ENCODE peak calls at places on chromosomes 11 and 22, in six cellular contexts. J is neural progenitor cell, I is A549, N is BJ, P is ovary, W is psoas muscle. B is an unnamed sample.

GRCh38 chr11:37061426-37061825 is 463.4 kb upstream of the RAG2 start:
- DNase-seq in N (no peak), W (no peak), J (no peak), P (no peak), I (no peak), B (no peak)

GRCh38 chr11:44949160-44950035 is 1.3 kb downstream of the TP53I11 start:
- DNase-seq in N (no peak), I (peak; percentile 68), J (peak; percentile 88), W (peak; percentile 64), P (no peak), B (no peak)

GRCh38 chr11:116112031-116112935 is 608.1 kb upstream of the CADM1 start:
- DNase-seq in I (no peak), N (no peak), J (no peak), P (no peak), W (no peak), B (no peak)

GRCh38 chr11:106875013-106875412 is 143.3 kb downstream of the GUCY1A2 start:
- DNase-seq in P (no peak), N (no peak), W (no peak), I (no peak), J (no peak), B (peak; percentile 24)

GRCh38 chr11:119085523-119085878 is 820 bp downstream of the HMBS start:
- DNase-seq in W (no peak), J (peak; percentile 34), I (no peak), N (no peak), P (no peak), B (no peak)

GRCh38 chr22:37186997-37187522 is 987 bp downstream of the C1QTNF6 start:
- DNase-seq in J (no peak), W (peak; percentile 34), N (no peak), P (no peak), I (peak; percentile 36), B (no peak)

GRCh38 chr11:15839061-15839460 is 517.3 kb downstream of the SOX6 start:
- DNase-seq in J (no peak), I (no peak), W (no peak), N (no peak), P (no peak), B (no peak)

GRCh38 chr22:37282385-37282677 is at the start of gene CYTH4:
- DNase-seq in I (no peak), P (no peak), N (no peak), W (peak; percentile 75), J (no peak), B (no peak)

GRCh38 chr11:73143126-73143838 is 1.2 kb upstream of the FCHSD2 start:
- DNase-seq in N (no peak), W (no peak), I (no peak), P (peak; percentile 32), J (peak; percentile 34), B (no peak)

GRCh38 chr11:46006418-46007070 is 84.1 kb downstream of the LARGE2 start:
- DNase-seq in W (no peak), J (peak; percentile 81), I (peak; percentile 74), P (no peak), N (peak; percentile 31), B (peak; percentile 80)

DNA sequence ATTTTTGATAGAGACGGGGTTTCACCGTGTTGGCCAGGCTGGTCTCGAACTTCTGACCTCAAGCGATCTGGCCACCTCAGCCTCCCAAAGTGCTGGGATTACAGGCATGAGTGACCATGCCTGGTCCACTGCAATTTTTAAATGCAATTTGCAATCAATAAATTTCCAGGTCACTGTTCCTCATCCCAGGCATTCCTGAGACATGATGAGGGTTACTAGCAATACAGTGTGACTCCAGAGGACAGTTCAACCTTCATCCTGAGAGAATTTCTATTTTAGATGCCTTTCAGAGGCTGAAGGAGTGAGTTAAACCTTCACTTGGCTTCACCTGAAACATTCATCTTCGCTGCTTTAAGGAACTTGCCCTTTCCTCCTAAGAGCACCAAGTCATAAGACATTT is 9.7 kb upstream of the UBASH3B start:
- DNase-seq in I (no peak), W (no peak), J (no peak), N (no peak), P (no peak), B (no peak)
- TF ChIP-seq CTCF in I (no peak), W (no peak), J (no peak), N (no peak), P (no peak), B (no peak)

GRCh38 chr22:30634477-30635233 is 926 bp upstream of the SLC35E4 start:
- DNase-seq in J (peak; percentile 91), I (peak; percentile 86), N (no peak), P (peak; percentile 83), W (peak; percentile 95), B (peak; percentile 86)
- TF ChIP-seq CTCF in J (peak; percentile 97), I (peak; percentile 78), N (peak; percentile 95), P (peak; percentile 89), W (peak; percentile 97), B (peak; percentile 93)

GRCh38 chr22:28951969-28952521 is 68.7 kb downstream of the ZNRF3 start:
- DNase-seq in J (peak; percentile 59), P (peak; percentile 31), I (no peak), W (no peak), N (peak; percentile 65), B (peak; percentile 80)
- TF ChIP-seq CTCF in J (peak; percentile 33), P (no peak), I (no peak), W (peak; percentile 18), N (peak; percentile 52), B (peak; percentile 45)

DNA sequence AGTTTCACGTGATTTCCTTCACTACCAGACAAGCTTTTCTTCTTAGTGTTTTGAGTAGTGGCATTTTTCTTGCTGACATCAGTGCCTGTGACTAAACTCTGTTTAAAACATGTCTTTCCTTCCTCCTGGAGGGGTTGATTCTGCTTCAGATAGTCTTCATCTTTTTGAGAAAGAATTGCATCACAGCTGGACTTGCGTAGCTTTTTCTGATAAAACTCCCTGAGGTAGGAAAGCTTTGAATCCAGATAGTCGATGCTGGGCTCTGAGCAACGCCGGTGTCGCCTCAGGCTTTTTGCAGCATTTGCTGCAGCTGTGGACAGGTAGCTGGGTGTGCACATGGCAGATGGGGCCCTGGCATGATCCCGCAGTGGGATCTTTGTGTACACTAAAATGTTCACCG is 131.7 kb downstream of the ARHGAP20 start:
- DNase-seq in I (no peak), W (no peak), J (no peak), N (no peak), P (no peak), B (no peak)
- TF ChIP-seq CTCF in I (no peak), W (no peak), J (no peak), N (no peak), P (no peak), B (no peak)

DNA sequence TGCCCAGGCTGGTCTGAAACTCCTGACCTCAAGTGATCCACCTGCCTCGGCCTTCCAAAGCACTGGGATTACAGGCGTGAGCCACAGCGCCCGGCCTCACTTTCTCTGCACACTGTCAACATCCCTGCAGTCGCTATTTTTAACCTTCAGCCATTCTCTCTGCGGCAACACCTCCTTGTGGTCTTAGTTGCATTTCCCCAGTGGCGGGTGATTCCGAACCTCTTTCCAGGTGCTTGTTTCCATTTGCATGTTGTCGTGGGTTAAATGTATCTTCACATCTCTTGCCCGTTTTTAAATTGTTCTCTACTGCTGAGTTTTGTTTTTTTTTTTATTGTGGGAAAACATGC is 2.2 kb upstream of the SCT start:
- DNase-seq in P (no peak), N (no peak), J (no peak), I (no peak), W (peak; percentile 86), B (no peak)
- TF ChIP-seq CTCF in P (no peak), N (no peak), J (no peak), I (no peak), W (peak; percentile 7), B (peak; percentile 13)

GRCh38 chr11:98453378-98453777 is 567.4 kb upstream of the CNTN5 start:
- DNase-seq in N (no peak), P (no peak), W (no peak), J (no peak), I (no peak), B (no peak)

GRCh38 chr11:98456281-98456680 is 564.5 kb upstream of the CNTN5 start:
- DNase-seq in W (no peak), P (no peak), N (no peak), J (no peak), I (no peak), B (no peak)

DNA sequence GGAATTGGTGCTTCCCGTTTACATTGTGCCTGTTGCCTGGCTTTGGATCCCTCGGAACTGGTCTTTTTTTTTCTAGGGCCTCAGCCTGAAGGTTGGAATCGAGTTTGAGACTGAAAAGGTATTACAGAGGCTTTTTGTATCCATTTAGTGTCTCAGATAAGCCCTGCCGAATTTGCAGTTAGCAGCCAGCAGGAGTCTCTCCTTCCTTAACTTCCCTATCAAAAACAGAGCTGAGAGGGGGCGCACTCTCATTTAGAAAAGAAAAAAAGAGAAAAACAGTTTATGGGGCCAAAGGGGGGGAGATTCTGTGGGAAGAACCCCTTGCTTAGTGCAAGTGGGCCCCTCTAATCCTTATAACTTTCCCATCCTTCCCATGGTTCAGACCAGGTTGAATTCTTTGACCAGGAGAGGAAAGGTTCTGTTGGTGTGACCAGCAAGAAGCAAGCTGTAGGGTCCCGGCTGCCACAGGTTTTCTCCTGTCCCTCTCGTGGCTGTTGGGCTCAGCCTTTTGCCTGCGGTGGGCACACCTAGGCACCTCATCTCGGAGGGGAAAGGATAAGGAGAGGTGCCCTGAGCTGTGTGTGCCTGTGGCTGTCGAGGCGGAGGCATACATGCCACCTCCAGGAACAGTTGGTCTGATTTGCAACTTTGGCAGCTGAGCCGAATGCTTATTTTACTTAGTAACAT is 565.1 kb upstream of the CNTN5 start:
- DNase-seq in I (no peak), P (no peak), J (peak; percentile 36), W (no peak), N (no peak), B (no peak)
- TF ChIP-seq CTCF in I (no peak), P (no peak), J (peak; percentile 51), W (no peak), N (no peak), B (no peak)

DNA sequence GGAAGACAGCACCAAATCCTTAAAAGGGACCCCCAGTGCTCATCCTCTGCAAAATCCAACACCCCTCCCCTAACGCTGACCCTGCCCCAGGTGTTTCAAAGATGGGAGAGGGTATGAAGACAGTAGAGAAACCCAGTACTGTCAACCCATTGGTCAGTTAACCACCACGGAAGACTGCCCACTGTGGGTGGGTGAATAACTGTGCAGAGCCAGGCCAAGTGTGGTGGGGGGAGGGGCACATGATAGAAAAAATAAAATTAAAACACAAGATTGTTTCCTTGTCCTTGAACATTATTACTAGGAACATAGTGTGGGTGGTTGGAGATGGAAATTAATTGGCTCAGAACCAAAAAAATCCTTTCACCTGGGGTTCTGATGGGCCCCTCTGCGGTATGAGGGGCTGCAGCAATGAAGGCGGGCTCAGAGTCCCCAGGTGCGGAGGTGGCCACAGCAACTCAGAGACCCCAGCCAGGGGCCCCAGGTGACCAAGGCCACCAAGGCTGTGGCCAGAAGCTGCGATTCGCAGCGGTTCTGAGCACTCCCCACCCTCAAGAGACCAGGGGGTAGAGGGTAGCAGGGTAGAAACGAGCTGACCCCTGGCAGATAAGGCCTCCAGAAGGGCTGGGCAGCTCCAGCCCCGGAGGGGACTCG is 1.1 kb downstream of the TNKS1BP1 start:
- DNase-seq in W (peak; percentile 61), J (no peak), N (no peak), I (no peak), P (peak; percentile 39), B (peak; percentile 29)
- TF ChIP-seq CTCF in W (peak; percentile 9), J (no peak), N (peak; percentile 44), I (no peak), P (no peak), B (peak; percentile 23)

GRCh38 chr22:44623771-44624510 is 78.1 kb upstream of the PRR5 start:
- DNase-seq in N (no peak), W (peak; percentile 36), I (peak; percentile 46), J (peak; percentile 72), P (no peak), B (no peak)
- TF ChIP-seq CTCF in N (peak; percentile 50), W (no peak), I (peak; percentile 65), J (peak; percentile 66), P (no peak), B (peak; percentile 69)

GRCh38 chr11:90908074-90908473 is 685.2 kb upstream of the CHORDC1 start:
- DNase-seq in P (no peak), I (peak; percentile 12), N (no peak), W (no peak), J (no peak), B (peak; percentile 0)
- TF ChIP-seq CTCF in P (no peak), I (peak; percentile 22), N (no peak), W (no peak), J (peak; percentile 11), B (peak; percentile 6)

B was measured in astrocyte of the spinal cord.